ENCODE peak calls at places on chromosome 16, in ten cellular contexts. J is NCI-H524 treated with DMSO at 0.1 percent for 48 hours, H is dermis microvascular lymphatic vessel endothelial cell, V is fibroblast of the aortic adventitia, K is hepatic stellate cell, N is fibroblast of pulmonary artery, A is iris pigment epithelial cell, S is foreskin keratinocyte, C is ACHN, U is neural crest cell. F is an unnamed sample.

GRCh38 chr16:25192096-25192495 is 24.7 kb upstream of the AQP8 start:
- DNase-seq in K (no peak), C (no peak), N (no peak), S (no peak), H (no peak), J (no peak), V (peak; percentile 5), A (no peak), U (no peak), F (no peak)

GRCh38 chr16:51968756-51969155 is 578.2 kb downstream of the TOX3 start:
- DNase-seq in H (no peak), U (no peak), C (no peak), K (peak; percentile 7), V (no peak), A (peak; percentile 47), J (no peak), S (no peak), N (peak; percentile 2), F (no peak)

GRCh38 chr16:70395345-70395901 is 43.5 kb downstream of the ST3GAL2 start:
- DNase-seq in C (peak; percentile 67), J (no peak), K (peak; percentile 60), U (peak; percentile 75), A (peak; percentile 36), V (peak; percentile 35), S (no peak), H (peak; percentile 69), N (peak; percentile 50), F (peak; percentile 23)

GRCh38 chr16:19094542-19095365 is 19.0 kb upstream of the ITPRIPL2 start:
- DNase-seq in S (no peak), J (no peak), C (no peak), H (no peak), N (no peak), V (no peak), A (no peak), K (no peak), U (no peak), F (no peak)

GRCh38 chr16:47774661-47775060 is 313.5 kb downstream of the PHKB start:
- DNase-seq in H (no peak), J (no peak), S (peak; percentile 13), K (no peak), N (peak; percentile 48), A (peak; percentile 62), U (peak; percentile 8), C (no peak), V (peak; percentile 46), F (peak; percentile 20)

GRCh38 chr16:53045554-53046250 is 7.0 kb downstream of the CHD9NB start:
- DNase-seq in S (no peak), V (no peak), K (no peak), C (no peak), N (no peak), U (no peak), A (no peak), H (no peak), J (no peak), F (no peak)

GRCh38 chr16:67555795-67556212 is 6.5 kb upstream of the CTCF start:
- DNase-seq in V (peak; percentile 40), K (no peak), C (peak; percentile 33), U (no peak), S (peak; percentile 74), J (no peak), N (peak; percentile 54), A (peak; percentile 76), H (peak; percentile 79), F (no peak)

GRCh38 chr16:85605051-85605911 is 7.8 kb upstream of the GSE1 start:
- DNase-seq in H (no peak), K (no peak), C (no peak), V (no peak), J (no peak), A (no peak), N (no peak), S (no peak), U (no peak), F (no peak)

GRCh38 chr16:81553080-81553813 is 108.6 kb downstream of the CMIP start:
- DNase-seq in A (no peak), V (peak; percentile 16), U (no peak), J (no peak), C (no peak), K (peak; percentile 66), H (peak; percentile 62), S (no peak), N (no peak), F (no peak)

GRCh38 chr16:67718668-67719047 is 458 bp downstream of the GFOD2 start:
- DNase-seq in U (no peak), K (no peak), H (no peak), J (no peak), C (no peak), A (peak; percentile 10), N (no peak), S (no peak), V (no peak), F (no peak)

GRCh38 chr16:16991711-16992110 is 479.0 kb downstream of the XYLT1 start:
- DNase-seq in N (no peak), H (no peak), C (no peak), S (no peak), A (no peak), U (no peak), K (no peak), V (no peak), J (no peak), F (no peak)

GRCh38 chr16:82133798-82134197 is 36.2 kb downstream of the MPHOSPH6 start:
- DNase-seq in N (no peak), V (no peak), U (no peak), C (no peak), H (no peak), K (no peak), S (no peak), A (no peak), J (no peak), F (no peak)

GRCh38 chr16:73232555-73233422 is 184.9 kb upstream of the ZFHX3 start:
- DNase-seq in A (peak; percentile 96), N (peak; percentile 99), C (peak; percentile 87), U (no peak), V (peak; percentile 91), S (peak; percentile 32), H (peak; percentile 12), J (peak; percentile 40), K (peak; percentile 81), F (peak; percentile 92)

GRCh38 chr16:87965417-87965816 is 14.2 kb downstream of the BANP start:
- DNase-seq in J (no peak), H (no peak), K (no peak), N (no peak), V (no peak), C (no peak), A (no peak), S (no peak), U (no peak), F (no peak)

F was measured in amniotic epithelial cell.